ENCODE peak calls at places on chromosome 13, in ten cellular contexts. N is HCT116, B is uterus, I is heart left ventricle, S is prostate gland, Z is stomach, F is IMR-90, Y is A549, K is spleen, A is gastrocnemius medialis. H is an unnamed sample.

GRCh38 chr13:98483636-98484288 is 93.1 kb downstream of the STK24 start:
- DNase-seq in F (peak), B (no peak), N (no peak), Z (no peak), K (no peak), I (no peak), S (peak), A (peak), Y (no peak), H (no peak)

GRCh38 chr13:31495336-31495735 is 244.0 kb upstream of the RXFP2 start:
- DNase-seq in A (no peak), I (no peak), F (no peak), Z (no peak), K (no peak), S (no peak), Y (no peak), B (no peak), N (no peak), H (no peak)

GRCh38 chr13:49368688-49369087 is 75.2 kb downstream of the CAB39L start:
- DNase-seq in N (no peak), Y (no peak), A (no peak), B (no peak), K (no peak), S (no peak), F (no peak), Z (no peak), I (no peak), H (no peak)

GRCh38 chr13:43205421-43205820 is 182.0 kb downstream of the DNAJC15 start:
- DNase-seq in I (no peak), B (no peak), Y (no peak), A (no peak), S (no peak), N (no peak), K (no peak), F (no peak), Z (no peak), H (no peak)

GRCh38 chr13:113207890-113208423 is 512 bp downstream of the PCID2 start:
- DNase-seq in F (peak), I (no peak), K (no peak), B (no peak), N (no peak), A (peak), S (no peak), Z (no peak), Y (peak), H (peak)

GRCh38 chr13:113110048-113110851 is 4.7 kb downstream of the F7 start:
- DNase-seq in Y (no peak), S (no peak), A (no peak), Z (no peak), I (peak), K (peak), N (no peak), F (no peak), B (no peak), H (no peak)

GRCh38 chr13:20160346-20161274 is at the start of gene GJA3:
- DNase-seq in K (peak), I (peak), Z (no peak), B (no peak), F (peak), S (no peak), A (no peak), Y (peak), N (no peak), H (no peak)

GRCh38 chr13:20190481-20191310 is 2.0 kb downstream of the GJB2 start:
- DNase-seq in K (no peak), A (no peak), B (no peak), S (no peak), F (peak), Z (no peak), N (no peak), I (no peak), Y (no peak), H (peak)

GRCh38 chr13:97068964-97069815 is 74.9 kb upstream of the OXGR1 start:
- DNase-seq in S (no peak), Z (no peak), I (no peak), Y (no peak), K (no peak), F (no peak), A (no peak), N (no peak), B (no peak), H (no peak)

GRCh38 chr13:98721825-98722510 is 30.5 kb downstream of the SLC15A1 start:
- DNase-seq in S (no peak), B (no peak), Z (no peak), N (no peak), A (no peak), Y (no peak), I (no peak), K (no peak), F (no peak), H (no peak)

GRCh38 chr13:106129273-106129672 is 406.2 kb downstream of the EFNB2 start:
- DNase-seq in N (no peak), I (no peak), A (no peak), Y (peak), Z (no peak), B (no peak), S (no peak), K (no peak), F (no peak), H (no peak)

GRCh38 chr13:30718661-30719520 is 16.5 kb upstream of the ALOX5AP start:
- DNase-seq in F (peak), Z (no peak), B (no peak), S (no peak), Y (peak), K (no peak), A (no peak), N (peak), I (no peak), H (peak)

GRCh38 chr13:85651440-85651839 is 147.8 kb downstream of the SLITRK6 start:
- DNase-seq in I (no peak), B (no peak), S (no peak), K (no peak), Y (no peak), N (no peak), F (peak), Z (no peak), A (no peak), H (no peak)

GRCh38 chr13:72781461-72782439 is at the start of the genes DIS3 and PIBF1:
- DNase-seq in Y (peak), N (peak), K (peak), A (peak), Z (peak), I (peak), B (peak), S (peak), F (peak), H (peak)

GRCh38 chr13:107185889-107186288 is 618.0 kb upstream of the ARGLU1 start:
- DNase-seq in N (no peak), F (peak), K (no peak), I (no peak), S (no peak), Y (no peak), A (no peak), B (no peak), Z (no peak), H (peak)

GRCh38 chr13:109821038-109821545 is 34.7 kb upstream of the IRS2 start:
- DNase-seq in Y (no peak), N (no peak), K (no peak), A (no peak), B (no peak), S (no peak), F (no peak), Z (no peak), I (no peak), H (no peak)

GRCh38 chr13:104854007-104854406 is 1681.5 kb downstream of the EFNB2 start:
- DNase-seq in A (no peak), Y (peak), B (no peak), K (no peak), I (no peak), N (no peak), Z (no peak), F (no peak), S (no peak), H (no peak)

GRCh38 chr13:95740921-95741320 is 64.0 kb downstream of the DNAJC3 start:
- DNase-seq in F (no peak), Z (no peak), B (no peak), K (no peak), Y (no peak), A (no peak), S (no peak), I (no peak), N (no peak), H (no peak)

GRCh38 chr13:26785845-26786630 is 25.5 kb upstream of the GPR12 start:
- DNase-seq in F (no peak), N (no peak), K (peak), S (no peak), Y (no peak), I (no peak), A (peak), B (no peak), Z (peak), H (no peak)

GRCh38 chr13:113150545-113151365 is 7.7 kb upstream of the PROZ start:
- DNase-seq in N (no peak), Z (no peak), S (no peak), Y (no peak), I (no peak), F (no peak), K (no peak), B (no peak), A (no peak), H (no peak)

GRCh38 chr13:21047591-21048282 is 13.6 kb downstream of the LATS2 start:
- DNase-seq in N (no peak), B (no peak), Z (no peak), A (no peak), Y (no peak), S (no peak), F (no peak), I (no peak), K (no peak), H (no peak)

GRCh38 chr13:45316210-45316799 is 24.7 kb downstream of the TPT1 start:
- DNase-seq in K (no peak), I (no peak), B (no peak), A (no peak), Y (no peak), Z (no peak), F (no peak), N (no peak), S (no peak), H (no peak)

GRCh38 chr13:39816936-39817335 is 161.5 kb downstream of the COG6 start:
- DNase-seq in F (no peak), K (no peak), A (no peak), I (no peak), S (no peak), Y (no peak), Z (no peak), N (no peak), B (no peak), H (no peak)

GRCh38 chr13:42011601-42012401 is 36.6 kb upstream of the DGKH start:
- DNase-seq in F (no peak), I (no peak), Z (peak), N (no peak), A (no peak), S (peak), Y (no peak), K (no peak), B (peak), H (no peak)

GRCh38 chr13:101018720-101019119 is 344.1 kb upstream of the TMTC4 start:
- DNase-seq in N (no peak), K (no peak), Y (peak), S (no peak), I (no peak), B (no peak), Z (no peak), F (peak), A (no peak), H (peak)

DNA sequence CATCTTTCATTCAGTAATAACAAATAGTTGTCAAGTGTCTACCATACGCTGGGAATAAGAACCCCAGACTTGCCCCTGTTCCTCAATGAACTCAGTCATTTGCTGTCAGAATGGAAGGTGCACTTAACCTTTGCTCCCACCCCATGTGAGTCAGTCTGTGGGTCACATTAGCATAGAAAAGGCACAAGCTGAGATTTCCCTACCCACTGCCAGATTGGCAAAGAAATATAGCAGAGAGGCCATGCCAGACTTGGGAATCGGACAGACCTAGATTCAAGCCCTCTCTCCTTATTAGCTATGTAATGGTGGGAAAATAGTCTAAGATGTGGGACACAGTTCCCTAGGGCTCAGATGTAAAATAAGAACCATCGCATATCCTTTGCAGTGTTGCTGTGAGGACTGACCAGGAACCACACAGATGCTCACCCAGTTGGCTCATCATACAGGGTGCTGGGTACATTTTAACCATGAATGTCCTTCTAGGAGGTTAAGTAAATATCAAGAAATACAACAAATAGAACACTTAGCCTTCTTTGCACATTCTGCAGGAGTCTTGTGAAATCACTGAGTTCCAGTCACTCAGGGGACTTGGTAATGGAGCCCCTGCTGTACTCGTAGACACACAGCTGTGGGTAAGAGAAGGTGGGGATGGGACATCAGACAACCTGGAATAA is 218.2 kb downstream of the FGF14 start:
- DNase-seq in Z (no peak), Y (no peak), F (no peak), S (no peak), I (no peak), B (no peak), A (no peak), N (no peak), K (no peak), H (no peak)
- TF ChIP-seq POLR2A in Z (no peak), Y (no peak), F (no peak), S (no peak), I (no peak), B (no peak), A (no peak), N (no peak), K (no peak), H (no peak)

DNA sequence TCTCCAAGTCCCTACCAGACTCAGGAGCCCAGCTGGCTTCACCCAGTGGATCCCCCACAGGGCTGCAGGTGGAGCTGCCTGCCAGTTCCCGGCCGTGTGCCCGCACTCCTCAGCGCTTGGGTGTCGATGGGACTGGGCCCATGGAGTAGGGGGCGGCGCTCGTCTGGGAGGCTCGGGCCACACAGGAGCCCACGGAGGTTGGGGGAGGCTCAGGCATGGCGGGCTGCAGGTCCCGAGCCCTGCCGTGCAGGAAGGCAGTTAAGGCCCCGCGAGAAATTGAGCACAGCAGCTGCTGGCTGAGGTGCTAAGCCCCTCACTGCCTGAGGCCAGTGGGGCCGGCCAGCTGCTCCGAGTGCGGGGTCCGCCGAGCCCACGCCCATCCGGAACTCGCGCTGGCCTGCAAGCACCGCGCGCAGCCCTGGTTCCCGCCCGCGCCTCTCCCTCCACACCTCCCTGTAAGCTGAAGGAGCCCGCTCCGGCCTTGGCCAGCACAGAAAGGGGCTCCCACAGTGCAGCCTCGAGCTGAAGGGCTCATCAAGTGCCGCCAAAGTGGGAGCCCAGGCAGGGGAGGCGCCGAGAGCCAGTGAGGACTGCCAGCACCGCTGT is 1771.1 kb downstream of the OLFM4 start:
- DNase-seq in I (no peak), B (no peak), A (no peak), K (no peak), F (no peak), Z (no peak), S (no peak), Y (no peak), N (no peak), H (no peak)
- TF ChIP-seq POLR2A in I (no peak), B (no peak), A (no peak), K (no peak), F (no peak), Z (no peak), S (no peak), Y (no peak), N (no peak), H (no peak)

DNA sequence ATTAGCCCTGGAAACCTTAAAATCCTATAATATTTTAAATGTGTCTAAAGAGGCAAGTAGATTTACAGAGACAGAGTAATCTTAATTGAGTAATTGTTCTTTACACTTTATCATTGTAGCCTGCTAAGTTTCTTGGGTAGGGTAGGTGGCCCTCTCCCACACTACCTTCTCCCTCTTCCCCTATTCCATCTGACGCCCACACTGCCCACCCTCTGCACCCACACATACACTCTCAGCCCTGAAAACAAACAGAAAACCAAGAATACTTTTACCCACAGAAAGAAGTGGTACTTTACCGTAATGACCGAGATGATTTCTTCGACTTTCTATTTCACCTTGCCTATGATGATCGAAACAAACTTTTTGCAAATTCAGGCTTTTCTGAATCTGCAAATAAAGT is 320.4 kb upstream of the OBI1 start:
- DNase-seq in Z (no peak), F (no peak), K (no peak), I (no peak), B (no peak), N (no peak), A (no peak), S (no peak), Y (no peak), H (no peak)
- TF ChIP-seq POLR2A in Z (no peak), F (no peak), K (no peak), I (no peak), B (no peak), N (no peak), A (no peak), S (no peak), Y (no peak), H (no peak)

GRCh38 chr13:75482070-75482819 is at the start of gene TBC1D4:
- DNase-seq in F (peak), Z (peak), A (peak), S (peak), B (peak), Y (peak), N (peak), I (peak), K (peak), H (peak)
- TF ChIP-seq POLR2A in F (peak), Z (no peak), A (peak), S (peak), B (peak), Y (peak), N (peak), I (no peak), K (no peak), H (peak)

DNA sequence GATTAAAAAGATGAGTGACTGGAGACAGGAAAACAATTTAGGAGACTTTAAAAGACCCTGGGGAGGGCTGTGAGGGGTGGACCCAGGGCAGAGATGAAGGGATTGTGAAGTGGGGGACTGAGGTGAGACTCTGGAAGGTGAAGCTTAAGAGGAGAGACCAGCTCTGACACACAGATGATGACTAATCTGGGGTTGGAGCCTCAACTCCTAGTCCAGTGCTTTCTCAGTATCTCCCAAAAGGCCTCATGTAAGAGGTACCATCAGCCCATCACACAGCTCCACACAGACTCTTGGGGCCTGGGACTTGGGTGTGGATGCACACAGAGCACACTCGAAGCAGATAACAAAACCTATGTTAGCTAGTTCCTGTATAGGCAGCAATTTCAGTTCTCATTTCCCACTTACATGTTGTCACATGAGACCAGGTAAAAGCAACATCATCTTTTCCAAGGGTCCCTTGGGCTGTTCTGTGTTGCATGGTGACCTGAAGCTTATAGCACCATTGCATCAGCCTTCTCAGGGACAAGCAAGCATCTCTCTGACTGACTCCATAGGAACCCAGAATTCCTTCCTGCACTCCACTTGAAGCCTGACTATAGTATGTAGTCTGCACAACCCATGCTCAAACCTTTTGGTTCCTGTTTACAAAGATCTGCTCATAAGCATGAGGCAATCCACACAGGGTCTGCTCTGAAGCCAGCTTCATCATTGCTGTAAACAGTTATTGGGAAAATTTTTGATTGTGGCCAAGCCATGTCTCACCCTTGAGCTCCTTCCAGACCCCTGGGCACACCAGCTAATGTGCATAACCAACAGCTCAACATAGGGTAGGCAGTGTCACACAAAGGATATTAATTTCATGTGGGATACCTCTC is 88.6 kb upstream of the MYCBP2 start:
- DNase-seq in I (no peak), B (no peak), A (no peak), Z (no peak), S (no peak), N (no peak), K (no peak), Y (no peak), F (no peak), H (no peak)
- TF ChIP-seq POLR2A in I (no peak), B (no peak), A (no peak), Z (no peak), S (no peak), N (no peak), K (no peak), Y (no peak), F (no peak), H (no peak)

DNA sequence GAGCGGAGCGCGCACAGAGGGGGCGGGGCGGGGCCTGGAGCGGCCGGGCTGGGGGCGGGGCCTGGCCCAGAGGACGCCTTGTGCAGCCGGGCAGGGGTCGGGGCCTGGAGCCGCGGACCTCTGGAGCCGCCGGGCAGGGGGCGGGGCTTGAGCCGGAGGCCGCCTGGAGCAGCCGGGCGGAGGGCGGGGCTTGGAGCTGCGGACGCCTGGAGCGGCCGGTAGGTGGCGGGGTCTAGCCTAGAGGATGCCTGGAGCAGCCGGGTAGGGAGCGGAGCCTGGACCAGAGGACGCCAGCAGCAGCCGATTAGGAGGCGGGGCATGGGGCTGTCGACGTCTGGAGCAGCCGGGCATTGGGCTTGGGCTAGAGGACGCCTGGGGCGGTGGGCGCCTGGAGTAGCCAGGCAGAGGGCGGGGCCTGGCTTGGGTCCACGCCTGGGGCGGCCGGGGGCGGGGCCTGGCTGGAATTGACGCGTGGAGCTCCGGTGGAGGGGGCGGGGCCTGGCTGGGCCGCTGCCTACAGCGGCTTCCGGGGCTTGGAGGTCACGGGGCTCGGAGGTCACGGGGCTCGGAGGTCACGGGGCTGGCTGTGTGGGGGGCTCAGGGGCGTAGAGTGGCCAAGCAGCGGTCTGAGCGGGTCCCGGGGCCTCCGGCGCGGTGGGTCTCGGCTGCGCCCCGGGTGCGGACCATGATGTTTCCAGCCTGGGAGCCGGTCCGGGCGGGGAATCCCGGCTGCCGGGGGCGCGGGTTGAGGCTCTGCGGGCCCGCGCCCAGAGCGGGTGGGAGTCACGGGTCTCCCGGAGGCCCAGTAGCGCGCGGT is at the start of gene ANKRD10:
- DNase-seq in Y (peak), B (peak), N (peak), K (peak), Z (peak), S (peak), I (peak), A (peak), F (peak), H (peak)
- TF ChIP-seq POLR2A in Y (no peak), B (peak), N (peak), K (no peak), Z (no peak), S (peak), I (no peak), A (peak), F (peak), H (peak)

GRCh38 chr13:55571237-55571867 is 1569.4 kb upstream of the PRR20A start:
- DNase-seq in Y (no peak), K (no peak), F (no peak), Z (no peak), B (no peak), I (no peak), S (no peak), A (no peak), N (no peak), H (no peak)
- TF ChIP-seq POLR2A in Y (no peak), K (no peak), F (no peak), Z (no peak), B (no peak), I (no peak), S (no peak), A (no peak), N (no peak), H (no peak)

H was measured in H54.